ENCODE peak calls at places on chromosomes 3 and 15, in seven cellular contexts. One of them, this sample, is unnamed.

GRCh38 chr15:99731336-99732267 is 1.6 kb downstream of the LYSMD4 start:
- DNase-seq in aorta: no peak
- DNase-seq in body of pancreas: no peak
- DNase-seq in neuronal stem cell: no peak
- DNase-seq in K562: no peak
- DNase-seq in choroid plexus epithelial cell: peak
- DNase-seq in heart left ventricle: no peak
- DNase-seq in this sample: peak

GRCh38 chr3:194300392-194300758 is 50.8 kb downstream of the CPN2 start:
- DNase-seq in aorta: peak
- DNase-seq in body of pancreas: peak
- DNase-seq in neuronal stem cell: no peak
- DNase-seq in K562: no peak
- DNase-seq in choroid plexus epithelial cell: no peak
- DNase-seq in heart left ventricle: peak
- DNase-seq in this sample: peak

GRCh38 chr3:150249776-150250175 is 158.3 kb upstream of the TSC22D2 start:
- DNase-seq in aorta: no peak
- DNase-seq in body of pancreas: no peak
- DNase-seq in neuronal stem cell: no peak
- DNase-seq in K562: no peak
- DNase-seq in choroid plexus epithelial cell: no peak
- DNase-seq in heart left ventricle: no peak
- DNase-seq in this sample: no peak

GRCh38 chr3:143329567-143330164 is 210.1 kb downstream of the CHST2 start:
- DNase-seq in aorta: no peak
- DNase-seq in body of pancreas: no peak
- DNase-seq in neuronal stem cell: no peak
- DNase-seq in K562: no peak
- DNase-seq in choroid plexus epithelial cell: peak
- DNase-seq in heart left ventricle: peak
- DNase-seq in this sample: peak

GRCh38 chr15:95923797-95924196 is 406.7 kb upstream of the NR2F2 start:
- DNase-seq in aorta: no peak
- DNase-seq in body of pancreas: no peak
- DNase-seq in neuronal stem cell: no peak
- DNase-seq in K562: no peak
- DNase-seq in choroid plexus epithelial cell: no peak
- DNase-seq in heart left ventricle: no peak
- DNase-seq in this sample: no peak

GRCh38 chr15:98076021-98076816 is 115.7 kb downstream of the ARRDC4 start:
- DNase-seq in aorta: no peak
- DNase-seq in body of pancreas: no peak
- DNase-seq in neuronal stem cell: no peak
- DNase-seq in K562: peak
- DNase-seq in choroid plexus epithelial cell: peak
- DNase-seq in heart left ventricle: peak
- DNase-seq in this sample: no peak

GRCh38 chr3:30476373-30477082 is 129.9 kb upstream of the TGFBR2 start:
- DNase-seq in aorta: no peak
- DNase-seq in body of pancreas: no peak
- DNase-seq in neuronal stem cell: no peak
- DNase-seq in K562: no peak
- DNase-seq in choroid plexus epithelial cell: peak
- DNase-seq in heart left ventricle: no peak
- DNase-seq in this sample: no peak

GRCh38 chr3:126266291-126266840 is 86.0 kb upstream of the ALDH1L1 start:
- DNase-seq in aorta: peak
- DNase-seq in body of pancreas: peak
- DNase-seq in neuronal stem cell: no peak
- DNase-seq in K562: no peak
- DNase-seq in choroid plexus epithelial cell: peak
- DNase-seq in heart left ventricle: peak
- DNase-seq in this sample: peak

GRCh38 chr15:88650556-88650955 is 11.7 kb downstream of the ISG20 start:
- DNase-seq in aorta: no peak
- DNase-seq in body of pancreas: no peak
- DNase-seq in neuronal stem cell: no peak
- DNase-seq in K562: no peak
- DNase-seq in choroid plexus epithelial cell: no peak
- DNase-seq in heart left ventricle: no peak
- DNase-seq in this sample: peak

GRCh38 chr3:187678869-187679268 is 8.7 kb upstream of the SST start:
- DNase-seq in aorta: no peak
- DNase-seq in body of pancreas: peak
- DNase-seq in neuronal stem cell: peak
- DNase-seq in K562: peak
- DNase-seq in choroid plexus epithelial cell: peak
- DNase-seq in heart left ventricle: no peak
- DNase-seq in this sample: peak

GRCh38 chr15:81877533-81878227 is 168.1 kb downstream of the MEX3B start:
- DNase-seq in aorta: no peak
- DNase-seq in body of pancreas: no peak
- DNase-seq in neuronal stem cell: peak
- DNase-seq in K562: no peak
- DNase-seq in choroid plexus epithelial cell: no peak
- DNase-seq in heart left ventricle: no peak
- DNase-seq in this sample: peak

GRCh38 chr3:50405249-50405648 is 45.9 kb upstream of the TMEM115 start:
- DNase-seq in aorta: no peak
- DNase-seq in body of pancreas: no peak
- DNase-seq in neuronal stem cell: peak
- DNase-seq in K562: peak
- DNase-seq in choroid plexus epithelial cell: peak
- DNase-seq in heart left ventricle: no peak
- DNase-seq in this sample: peak

GRCh38 chr3:67495751-67496150 is 158.7 kb downstream of the SUCLG2 start:
- DNase-seq in aorta: no peak
- DNase-seq in body of pancreas: no peak
- DNase-seq in neuronal stem cell: no peak
- DNase-seq in K562: no peak
- DNase-seq in choroid plexus epithelial cell: peak
- DNase-seq in heart left ventricle: no peak
- DNase-seq in this sample: no peak
- H3K4me3 ChIP-seq in aorta: no peak
- H3K4me3 ChIP-seq in body of pancreas: no peak
- H3K4me3 ChIP-seq in neuronal stem cell: no peak
- H3K4me3 ChIP-seq in K562: no peak
- H3K4me3 ChIP-seq in choroid plexus epithelial cell: no peak
- H3K4me3 ChIP-seq in heart left ventricle: no peak
- H3K4me3 ChIP-seq in this sample: no peak

GRCh38 chr3:136860541-136860940 is 1.5 kb upstream of the NCK1 start:
- DNase-seq in aorta: no peak
- DNase-seq in body of pancreas: no peak
- DNase-seq in neuronal stem cell: peak
- DNase-seq in K562: peak
- DNase-seq in choroid plexus epithelial cell: peak
- DNase-seq in heart left ventricle: no peak
- DNase-seq in this sample: peak
- H3K4me3 ChIP-seq in aorta: no peak
- H3K4me3 ChIP-seq in body of pancreas: no peak
- H3K4me3 ChIP-seq in neuronal stem cell: no peak
- H3K4me3 ChIP-seq in K562: peak
- H3K4me3 ChIP-seq in choroid plexus epithelial cell: no peak
- H3K4me3 ChIP-seq in heart left ventricle: peak
- H3K4me3 ChIP-seq in this sample: peak

DNA sequence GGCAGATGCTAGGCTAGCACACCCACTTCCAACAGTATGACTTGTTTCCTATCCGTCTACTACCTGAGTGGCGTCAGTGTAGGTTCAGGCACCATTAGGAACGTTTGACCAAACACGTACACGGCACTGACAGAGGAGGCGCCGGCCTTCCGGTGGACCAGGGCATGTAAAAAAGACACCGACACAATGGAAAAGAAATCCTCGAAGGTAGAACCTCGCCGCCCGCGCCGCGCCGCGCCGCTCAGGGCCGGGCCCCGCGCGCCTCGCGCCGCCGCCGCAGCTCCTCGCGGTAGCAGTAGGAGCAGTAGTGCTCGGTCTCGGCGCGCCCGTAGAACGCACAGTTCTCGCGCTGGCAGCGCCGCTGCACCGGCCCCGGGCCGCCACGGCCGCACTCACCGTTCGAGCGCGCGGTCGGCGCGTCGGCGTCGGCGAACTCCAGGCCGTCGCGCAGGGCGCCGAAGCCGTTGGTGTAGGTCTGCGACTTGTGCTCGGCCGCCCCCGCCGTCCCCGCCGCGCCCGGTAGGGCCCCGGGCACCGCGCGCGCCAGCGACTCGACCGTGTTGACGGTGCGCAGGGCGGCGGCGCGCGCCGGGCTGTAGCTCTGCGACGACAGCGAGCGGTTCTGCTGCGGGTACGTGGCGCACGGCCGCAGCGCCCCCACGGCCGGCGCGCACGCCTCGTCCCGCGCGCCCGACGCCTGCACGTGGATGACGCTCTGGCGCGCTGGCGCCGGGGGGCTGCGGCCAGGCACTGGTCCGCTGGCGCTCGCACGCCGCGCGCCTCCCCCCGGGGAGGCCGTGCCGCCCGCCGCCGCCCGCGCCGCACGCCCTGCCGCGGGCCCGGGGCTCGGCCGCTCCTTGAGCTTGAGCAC is 156.7 kb downstream of the KLF13 start:
- DNase-seq in aorta: no peak
- DNase-seq in body of pancreas: no peak
- DNase-seq in neuronal stem cell: no peak
- DNase-seq in K562: no peak
- DNase-seq in choroid plexus epithelial cell: no peak
- DNase-seq in heart left ventricle: no peak
- DNase-seq in this sample: peak
- H3K4me3 ChIP-seq in aorta: no peak
- H3K4me3 ChIP-seq in body of pancreas: no peak
- H3K4me3 ChIP-seq in neuronal stem cell: peak
- H3K4me3 ChIP-seq in K562: no peak
- H3K4me3 ChIP-seq in choroid plexus epithelial cell: no peak
- H3K4me3 ChIP-seq in heart left ventricle: peak
- H3K4me3 ChIP-seq in this sample: peak

GRCh38 chr3:155908605-155909004 is 38.2 kb downstream of the GMPS start:
- DNase-seq in aorta: no peak
- DNase-seq in body of pancreas: no peak
- DNase-seq in neuronal stem cell: no peak
- DNase-seq in K562: no peak
- DNase-seq in choroid plexus epithelial cell: no peak
- DNase-seq in heart left ventricle: no peak
- DNase-seq in this sample: no peak

GRCh38 chr3:155908086-155908485 is 37.6 kb downstream of the GMPS start:
- DNase-seq in aorta: no peak
- DNase-seq in body of pancreas: no peak
- DNase-seq in neuronal stem cell: no peak
- DNase-seq in K562: no peak
- DNase-seq in choroid plexus epithelial cell: no peak
- DNase-seq in heart left ventricle: no peak
- DNase-seq in this sample: peak

GRCh38 chr3:155917781-155918180 is 47.3 kb downstream of the GMPS start:
- DNase-seq in aorta: no peak
- DNase-seq in body of pancreas: no peak
- DNase-seq in neuronal stem cell: no peak
- DNase-seq in K562: no peak
- DNase-seq in choroid plexus epithelial cell: peak
- DNase-seq in heart left ventricle: no peak
- DNase-seq in this sample: no peak

GRCh38 chr3:155912090-155912489 is 41.6 kb downstream of the GMPS start:
- DNase-seq in aorta: no peak
- DNase-seq in body of pancreas: no peak
- DNase-seq in neuronal stem cell: no peak
- DNase-seq in K562: no peak
- DNase-seq in choroid plexus epithelial cell: no peak
- DNase-seq in heart left ventricle: no peak
- DNase-seq in this sample: no peak

DNA sequence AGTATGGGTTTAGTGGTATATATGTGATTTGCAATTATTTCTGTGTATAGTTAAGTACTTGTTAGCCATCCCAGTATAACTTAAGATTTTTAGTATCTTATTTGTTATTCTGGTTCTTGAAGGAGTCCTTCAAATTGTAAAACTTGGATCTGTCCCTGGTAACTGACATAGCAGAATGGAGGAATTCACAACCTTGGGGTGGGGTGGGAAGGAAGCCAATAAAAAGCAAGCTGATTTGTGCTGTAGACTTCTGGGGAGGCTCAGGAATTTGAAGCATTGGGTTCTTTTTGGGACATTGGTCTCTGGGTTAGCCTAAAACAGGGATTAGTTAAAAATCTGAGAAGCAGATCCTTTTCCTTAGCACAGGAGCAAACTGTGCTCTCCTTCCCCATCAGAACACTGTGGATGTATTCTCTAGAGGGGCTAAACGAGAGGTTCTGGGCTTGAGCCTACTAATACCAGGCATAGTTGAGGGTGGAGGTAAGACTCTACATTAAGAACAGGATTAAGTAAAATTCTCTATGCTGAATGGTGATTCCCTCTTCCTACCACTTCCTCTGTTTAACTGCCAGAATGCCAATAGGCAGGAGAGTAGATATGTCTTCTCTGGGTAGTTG is 42.2 kb downstream of the GMPS start:
- DNase-seq in aorta: no peak
- DNase-seq in body of pancreas: no peak
- DNase-seq in neuronal stem cell: no peak
- DNase-seq in K562: no peak
- DNase-seq in choroid plexus epithelial cell: peak
- DNase-seq in heart left ventricle: no peak
- DNase-seq in this sample: no peak
- H3K4me3 ChIP-seq in aorta: no peak
- H3K4me3 ChIP-seq in body of pancreas: no peak
- H3K4me3 ChIP-seq in neuronal stem cell: no peak
- H3K4me3 ChIP-seq in K562: no peak
- H3K4me3 ChIP-seq in choroid plexus epithelial cell: no peak
- H3K4me3 ChIP-seq in heart left ventricle: no peak
- H3K4me3 ChIP-seq in this sample: no peak

GRCh38 chr3:137583256-137583655 is 180.9 kb upstream of the SOX14 start:
- DNase-seq in aorta: no peak
- DNase-seq in body of pancreas: no peak
- DNase-seq in neuronal stem cell: no peak
- DNase-seq in K562: no peak
- DNase-seq in choroid plexus epithelial cell: no peak
- DNase-seq in heart left ventricle: no peak
- DNase-seq in this sample: no peak

GRCh38 chr3:137582484-137582883 is 181.6 kb upstream of the SOX14 start:
- DNase-seq in aorta: no peak
- DNase-seq in body of pancreas: no peak
- DNase-seq in neuronal stem cell: peak
- DNase-seq in K562: no peak
- DNase-seq in choroid plexus epithelial cell: no peak
- DNase-seq in heart left ventricle: no peak
- DNase-seq in this sample: peak
- H3K4me3 ChIP-seq in aorta: no peak
- H3K4me3 ChIP-seq in body of pancreas: no peak
- H3K4me3 ChIP-seq in neuronal stem cell: no peak
- H3K4me3 ChIP-seq in K562: no peak
- H3K4me3 ChIP-seq in choroid plexus epithelial cell: no peak
- H3K4me3 ChIP-seq in heart left ventricle: no peak
- H3K4me3 ChIP-seq in this sample: no peak